ENCODE peak calls at places on chromosome 9, in eight cellular contexts. A is T-helper 2 cell; J is GM12892; B is mammary epithelial cell; E is neural crest cell; S is NCI-H1092 treated with DMSO at 0.1 percent for 48 hours; C is naive thymus-derived CD8-positive, alpha-beta T cell; P is RPMI7951. M is an unnamed sample.

GRCh38 chr9:33939924-33940874 is 108.5 kb downstream of the UBAP2 start:
- DNase-seq in J (no peak), S (no peak), B (peak; percentile 69), A (no peak), P (no peak), C (no peak), E (no peak), M (no peak)

GRCh38 chr9:19416143-19416542 is 7.3 kb downstream of the ACER2 start:
- DNase-seq in B (no peak), A (no peak), S (no peak), C (no peak), P (no peak), E (no peak), J (no peak), M (no peak)

GRCh38 chr9:95140821-95141220 is 176.7 kb downstream of the FANCC start:
- DNase-seq in S (no peak), A (no peak), E (no peak), B (no peak), C (no peak), J (no peak), P (no peak), M (no peak)

GRCh38 chr9:14733130-14733529 is 10.6 kb upstream of the CER1 start:
- DNase-seq in P (no peak), B (no peak), C (no peak), A (no peak), E (no peak), J (no peak), S (no peak), M (no peak)

GRCh38 chr9:122376791-122377190 is 6.0 kb downstream of the PTGS1 start:
- DNase-seq in E (no peak), P (no peak), J (no peak), B (no peak), C (no peak), A (no peak), S (no peak), M (no peak)

GRCh38 chr9:37996050-37996811 is 72.8 kb downstream of the SHB start:
- DNase-seq in J (no peak), P (no peak), C (no peak), A (no peak), S (peak; percentile 60), B (no peak), E (no peak), M (no peak)

GRCh38 chr9:120997502-120997901 is 52.6 kb downstream of the C5 start:
- DNase-seq in S (no peak), C (no peak), J (no peak), P (no peak), B (no peak), A (no peak), E (no peak), M (no peak)

GRCh38 chr9:126682928-126683697 is 69.4 kb downstream of the LMX1B start:
- DNase-seq in A (no peak), E (no peak), S (no peak), J (no peak), C (no peak), P (no peak), B (no peak), M (no peak)

GRCh38 chr9:128005938-128006337 is 25.1 kb upstream of the EEIG1 start:
- DNase-seq in A (no peak), S (no peak), E (no peak), B (no peak), J (no peak), C (no peak), P (no peak), M (no peak)

GRCh38 chr9:10961883-10962282 is 349.1 kb upstream of the PTPRD start:
- DNase-seq in P (no peak), C (no peak), B (no peak), J (no peak), E (no peak), A (no peak), S (no peak), M (no peak)

GRCh38 chr9:2645569-2645968 is 24.0 kb downstream of the VLDLR start:
- DNase-seq in A (no peak), S (no peak), C (no peak), E (no peak), J (no peak), P (no peak), B (no peak), M (no peak)

GRCh38 chr9:129437626-129438323 is 183.1 kb downstream of the C9orf50 start:
- DNase-seq in E (no peak), A (no peak), S (peak; percentile 16), J (no peak), P (no peak), B (no peak), C (peak; percentile 9), M (no peak)

GRCh38 chr9:135797507-135798302 is 95.7 kb downstream of the KCNT1 start:
- DNase-seq in B (peak; percentile 29), S (peak; percentile 15), A (no peak), E (peak; percentile 66), C (no peak), P (no peak), J (no peak), M (no peak)

GRCh38 chr9:27351438-27351837 is 54.5 kb upstream of the EQTN start:
- DNase-seq in P (peak; percentile 7), E (no peak), C (no peak), A (no peak), J (no peak), B (no peak), S (no peak), M (no peak)

GRCh38 chr9:89844075-89844474 is 239.3 kb downstream of the GADD45G start:
- DNase-seq in J (no peak), P (no peak), S (no peak), A (no peak), E (no peak), C (no peak), B (no peak), M (no peak)

GRCh38 chr9:69149321-69149807 is 24.7 kb upstream of the TJP2 start:
- DNase-seq in C (no peak), J (no peak), B (peak; percentile 42), A (no peak), S (peak; percentile 40), P (peak; percentile 34), E (no peak), M (no peak)

GRCh38 chr9:109880276-109881169 is 100.5 kb downstream of the PALM2AKAP2 start:
- DNase-seq in E (no peak), A (no peak), J (no peak), C (peak; percentile 15), S (no peak), B (peak; percentile 30), P (peak; percentile 41), M (peak; percentile 11)

GRCh38 chr9:95822583-95823431 is 52.7 kb upstream of the ERCC6L2 start:
- DNase-seq in J (peak; percentile 47), B (peak; percentile 73), C (no peak), P (peak; percentile 93), A (no peak), E (no peak), S (no peak), M (no peak)

GRCh38 chr9:96299823-96300222 is 2.2 kb downstream of the HSD17B3 start:
- DNase-seq in E (no peak), B (peak; percentile 78), C (no peak), S (no peak), A (no peak), J (no peak), P (peak; percentile 40), M (no peak)

GRCh38 chr9:120386390-120387131 is 193.4 kb downstream of the CDK5RAP2 start:
- DNase-seq in C (no peak), E (no peak), J (no peak), S (peak; percentile 93), P (no peak), A (no peak), B (no peak), M (no peak)

GRCh38 chr9:137670391-137671195 is 51.8 kb downstream of the EHMT1 start:
- DNase-seq in B (peak; percentile 29), P (no peak), A (no peak), C (no peak), E (peak; percentile 32), S (no peak), J (no peak), M (no peak)

GRCh38 chr9:116482740-116483139 is 204.4 kb upstream of the TRIM32 start:
- DNase-seq in A (no peak), J (no peak), C (no peak), S (peak; percentile 34), B (no peak), P (no peak), E (no peak), M (no peak)

GRCh38 chr9:130034570-130034969 is 8.4 kb downstream of the FNBP1 start:
- DNase-seq in P (peak; percentile 37), B (peak; percentile 67), A (no peak), C (no peak), J (no peak), E (no peak), S (no peak), M (no peak)

GRCh38 chr9:136017813-136018190 is 56.6 kb upstream of the UBAC1 start:
- DNase-seq in J (no peak), E (no peak), P (no peak), C (no peak), A (no peak), S (no peak), B (no peak), M (no peak)

GRCh38 chr9:132498811-132499210 is 83.6 kb upstream of the BARHL1 start:
- DNase-seq in J (no peak), E (no peak), S (no peak), A (no peak), B (no peak), P (no peak), C (no peak), M (no peak)

M was measured in T-helper 17 cell.